ENCODE peak calls at places on chromosomes 5 and 9, in seven cellular contexts. E is endodermal cell; B is stimulated activated CD4-positive, alpha-beta T cell treated with anti-CD3 and anti-CD28 coated beads, Interleukin-1b, Interleukin-23, amount 100 ng/mL, for 24 hours; F is HT1080; J is GM04503; W is NCI-H510A; I is osteoblast. K is an unnamed sample.

GRCh38 chr5:169139381-169140125 is 161.4 kb downstream of the SLIT3 start:
- DNase-seq in E (no peak), B (no peak), F (no peak), J (no peak), W (no peak), I (no peak), K (no peak)

GRCh38 chr5:158640581-158640980 is 459.1 kb downstream of the EBF1 start:
- DNase-seq in E (no peak), B (no peak), F (peak; percentile 69), J (no peak), W (no peak), I (peak; percentile 32), K (no peak)

GRCh38 chr9:121698627-121699270 is 47.3 kb downstream of the DAB2IP start:
- DNase-seq in E (peak; percentile 86), B (no peak), F (no peak), J (no peak), W (peak; percentile 50), I (peak; percentile 94), K (no peak)

GRCh38 chr5:159638954-159639559 is 277.2 kb upstream of the ADRA1B start:
- DNase-seq in E (no peak), B (no peak), F (no peak), J (no peak), W (no peak), I (no peak), K (no peak)

GRCh38 chr9:105449081-105449480 is 1.2 kb downstream of the FSD1L start:
- DNase-seq in E (no peak), B (no peak), F (no peak), J (no peak), W (no peak), I (no peak), K (no peak)

GRCh38 chr9:26243722-26244121 is 565.5 kb upstream of the TUSC1 start:
- DNase-seq in E (no peak), B (no peak), F (no peak), J (no peak), W (no peak), I (peak; percentile 53), K (no peak)

GRCh38 chr9:5592904-5593303 is 36.0 kb upstream of the RIC1 start:
- DNase-seq in E (no peak), B (no peak), F (no peak), J (no peak), W (no peak), I (no peak), K (no peak)

GRCh38 chr5:134141346-134142050 is 27.0 kb downstream of the TCF7 start:
- DNase-seq in E (peak; percentile 55), B (no peak), F (no peak), J (no peak), W (no peak), I (peak; percentile 13), K (no peak)

GRCh38 chr5:141512390-141513020 is 23.6 kb downstream of the PCDHGC5 start:
- DNase-seq in E (peak; percentile 99), B (peak; percentile 79), F (no peak), J (no peak), W (no peak), I (peak; percentile 88), K (no peak)

GRCh38 chr5:77355751-77356150 is 136.4 kb downstream of the WDR41 start:
- DNase-seq in E (no peak), B (no peak), F (no peak), J (no peak), W (no peak), I (no peak), K (no peak)

GRCh38 chr9:124209279-124209678 is 48.5 kb upstream of the NEK6 start:
- DNase-seq in E (peak; percentile 84), B (no peak), F (no peak), J (no peak), W (no peak), I (no peak), K (no peak)

GRCh38 chr5:82399111-82399510 is 121.0 kb upstream of the RPS23 start:
- DNase-seq in E (no peak), B (no peak), F (no peak), J (no peak), W (no peak), I (no peak), K (no peak)

GRCh38 chr5:380701-381309 is 59.3 kb downstream of the AHRR start:
- DNase-seq in E (peak; percentile 28), B (no peak), F (no peak), J (no peak), W (no peak), I (peak; percentile 71), K (no peak)

GRCh38 chr5:56405116-56405515 is 172.0 kb upstream of the ANKRD55 start:
- DNase-seq in E (peak; percentile 72), B (no peak), F (no peak), J (no peak), W (no peak), I (no peak), K (no peak)

GRCh38 chr9:14415947-14416346 is 102.0 kb upstream of the NFIB start:
- DNase-seq in E (no peak), B (no peak), F (peak; percentile 82), J (no peak), W (no peak), I (no peak), K (no peak)

GRCh38 chr9:99294850-99295461 is 72.9 kb downstream of the SEC61B start:
- DNase-seq in E (no peak), B (no peak), F (peak; percentile 44), J (no peak), W (no peak), I (peak; percentile 46), K (no peak)

GRCh38 chr5:90173299-90174030 is 236.1 kb downstream of the CETN3 start:
- DNase-seq in E (no peak), B (no peak), F (no peak), J (no peak), W (no peak), I (no peak), K (no peak)

GRCh38 chr5:61322738-61323429 is 9.2 kb upstream of the ZSWIM6 start:
- DNase-seq in E (no peak), B (no peak), F (peak; percentile 93), J (no peak), W (no peak), I (peak; percentile 31), K (no peak)

GRCh38 chr5:119949426-119949999 is 320.2 kb downstream of the FAM170A start:
- DNase-seq in E (peak; percentile 49), B (no peak), F (no peak), J (no peak), W (no peak), I (no peak), K (no peak)

GRCh38 chr9:100670719-100671118 is 92.8 kb downstream of the CAVIN4 start:
- DNase-seq in E (peak; percentile 52), B (no peak), F (no peak), J (no peak), W (peak; percentile 8), I (no peak), K (no peak)

K was measured in NCI-H2107.